ENCODE peak calls at places on chromosomes 16 and 17, in eight cellular contexts. Q is endodermal cell; W is lower lobe of right lung; R is mesothelial cell of epicardium; O is cardiac fibroblast; D is OCI-LY7; H is cardiac muscle cell; U is activated CD8-positive, alpha-beta T cell treated with anti-CD3 and anti-CD28 coated beads for 36 hours. N is an unnamed sample.

GRCh38 chr17:64423881-64424280 is 25.0 kb upstream of the MILR1 start:
- DNase-seq in Q (no peak), W (no peak), R (no peak), O (peak), D (no peak), H (no peak), U (no peak), N (no peak)

GRCh38 chr16:76162046-76162445 is 115.2 kb upstream of the CNTNAP4 start:
- DNase-seq in Q (no peak), W (no peak), R (no peak), O (no peak), D (no peak), H (no peak), U (no peak), N (no peak)

GRCh38 chr17:42408076-42408475 is 15.0 kb downstream of the CAVIN1 start:
- DNase-seq in Q (peak), W (no peak), R (no peak), O (no peak), D (no peak), H (peak), U (no peak), N (no peak)

GRCh38 chr16:86931410-86931941 is 353.1 kb downstream of the FOXL1 start:
- DNase-seq in Q (no peak), W (no peak), R (no peak), O (peak), D (no peak), H (peak), U (no peak), N (no peak)

GRCh38 chr17:45895969-45896793 is 1.8 kb downstream of the MAPT start:
- DNase-seq in Q (peak), W (no peak), R (no peak), O (no peak), D (no peak), H (no peak), U (no peak), N (no peak)

GRCh38 chr16:2470234-2470601 is 879 bp upstream of the NTN3 start:
- DNase-seq in Q (no peak), W (no peak), R (no peak), O (no peak), D (no peak), H (no peak), U (no peak), N (no peak)

GRCh38 chr16:1907226-1907849 is 10.9 kb downstream of the HS3ST6 start:
- DNase-seq in Q (no peak), W (no peak), R (no peak), O (no peak), D (no peak), H (no peak), U (no peak), N (no peak)

GRCh38 chr17:3738562-3739295 is 15.0 kb downstream of the HASPIN start:
- DNase-seq in Q (peak), W (peak), R (no peak), O (no peak), D (peak), H (no peak), U (peak), N (no peak)

GRCh38 chr17:70881093-70881492 is 711.8 kb downstream of the KCNJ2 start:
- DNase-seq in Q (no peak), W (no peak), R (no peak), O (no peak), D (no peak), H (no peak), U (no peak), N (no peak)

GRCh38 chr16:84478172-84478948 is 26.1 kb downstream of the MEAK7 start:
- DNase-seq in Q (no peak), W (no peak), R (no peak), O (peak), D (no peak), H (peak), U (no peak), N (no peak)

GRCh38 chr17:44387773-44388172 is 1.7 kb downstream of the ITGA2B start:
- DNase-seq in Q (peak), W (no peak), R (no peak), O (no peak), D (no peak), H (no peak), U (no peak), N (no peak)

GRCh38 chr16:7505495-7505894 is 172.8 kb downstream of the RBFOX1 start:
- DNase-seq in Q (no peak), W (no peak), R (no peak), O (no peak), D (no peak), H (no peak), U (no peak), N (no peak)

GRCh38 chr17:49853470-49854015 is 5.7 kb upstream of the TAC4 start:
- DNase-seq in Q (no peak), W (no peak), R (no peak), O (no peak), D (no peak), H (no peak), U (no peak), N (no peak)

GRCh38 chr16:3964686-3965290 is 84.3 kb upstream of the CREBBP start:
- DNase-seq in Q (no peak), W (no peak), R (no peak), O (no peak), D (no peak), H (no peak), U (no peak), N (no peak)

GRCh38 chr16:78094166-78094565 is 5.3 kb upstream of the WWOX start:
- DNase-seq in Q (no peak), W (no peak), R (no peak), O (no peak), D (no peak), H (no peak), U (no peak), N (no peak)

GRCh38 chr16:74466872-74467271 is 45.6 kb upstream of the CLEC18B start:
- DNase-seq in Q (no peak), W (no peak), R (no peak), O (no peak), D (no peak), H (no peak), U (no peak), N (no peak)

GRCh38 chr17:10705727-10706126 is 8.3 kb downstream of the ADPRM start:
- DNase-seq in Q (no peak), W (no peak), R (no peak), O (no peak), D (no peak), H (no peak), U (no peak), N (no peak)

GRCh38 chr16:69741951-69742904 is 12.5 kb downstream of the NOB1 start:
- DNase-seq in Q (no peak), W (peak), R (peak), O (peak), D (no peak), H (peak), U (no peak), N (no peak)

GRCh38 chr17:67672592-67672991 is 45.1 kb upstream of the NOL11 start:
- DNase-seq in Q (no peak), W (no peak), R (no peak), O (no peak), D (no peak), H (no peak), U (no peak), N (no peak)

GRCh38 chr17:46023783-46024388 is 24.8 kb downstream of the STH start:
- DNase-seq in Q (no peak), W (no peak), R (no peak), O (no peak), D (no peak), H (no peak), U (no peak), N (no peak)

GRCh38 chr16:66261826-66262225 is 104.7 kb upstream of the CDH5 start:
- DNase-seq in Q (peak), W (no peak), R (no peak), O (no peak), D (no peak), H (no peak), U (no peak), N (no peak)

GRCh38 chr16:66263973-66264310 is 102.5 kb upstream of the CDH5 start:
- DNase-seq in Q (peak), W (no peak), R (no peak), O (no peak), D (no peak), H (no peak), U (no peak), N (no peak)

GRCh38 chr16:66263168-66263972 is 103.1 kb upstream of the CDH5 start:
- DNase-seq in Q (no peak), W (no peak), R (no peak), O (no peak), D (no peak), H (no peak), U (no peak), N (no peak)

GRCh38 chr16:66260522-66261290 is 105.8 kb upstream of the CDH5 start:
- DNase-seq in Q (peak), W (no peak), R (no peak), O (no peak), D (no peak), H (no peak), U (no peak), N (no peak)

DNA sequence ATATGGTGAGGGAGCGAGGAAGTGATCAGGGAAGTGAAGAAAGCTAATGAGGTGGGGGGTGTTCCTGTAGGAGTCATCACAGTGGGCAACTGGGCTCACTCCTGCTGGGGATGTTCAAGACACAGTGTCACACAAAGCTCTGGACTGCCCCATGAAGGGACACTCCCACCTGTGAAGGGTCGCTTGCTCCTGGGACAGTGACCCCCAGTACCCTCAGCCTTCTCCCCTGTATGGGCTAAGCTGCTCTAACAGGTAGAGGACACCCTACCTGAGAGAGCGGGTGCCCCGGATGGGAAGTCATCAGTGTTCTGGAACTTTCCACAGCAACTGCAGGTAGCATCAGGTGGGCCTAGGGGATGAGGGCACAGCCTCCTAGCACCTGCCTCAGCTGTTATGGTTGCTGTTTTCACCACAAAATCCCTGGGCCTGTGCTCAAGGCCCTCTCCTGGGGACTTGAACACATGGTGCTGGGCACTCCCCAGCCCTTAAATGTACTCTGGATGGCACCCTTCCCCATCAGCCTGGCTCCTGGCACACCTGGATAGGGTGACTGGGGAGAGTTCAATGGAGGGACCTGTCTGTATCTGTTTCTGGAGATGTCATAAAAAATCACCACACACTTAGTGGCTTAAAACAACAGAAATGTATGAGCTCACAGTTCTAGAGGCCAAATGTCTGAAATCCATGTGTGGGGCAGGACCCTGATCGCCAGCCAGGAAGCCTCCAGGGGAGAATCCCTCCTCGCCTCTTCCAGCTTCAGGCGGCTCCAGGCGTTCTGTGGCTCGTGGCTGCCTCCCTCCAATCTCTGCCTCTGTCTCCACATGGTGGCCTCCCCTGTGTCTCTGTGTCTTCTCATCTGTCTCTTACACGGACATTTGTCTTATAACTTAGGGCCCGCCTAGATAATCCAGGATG is 104.0 kb upstream of the CDH5 start:
- DNase-seq in Q (peak), W (no peak), R (no peak), O (no peak), D (no peak), H (peak), U (no peak), N (no peak)
- TF ChIP-seq CTCF in Q (no peak), W (no peak), R (no peak), O (no peak), D (no peak), H (no peak), U (no peak), N (no peak)

DNA sequence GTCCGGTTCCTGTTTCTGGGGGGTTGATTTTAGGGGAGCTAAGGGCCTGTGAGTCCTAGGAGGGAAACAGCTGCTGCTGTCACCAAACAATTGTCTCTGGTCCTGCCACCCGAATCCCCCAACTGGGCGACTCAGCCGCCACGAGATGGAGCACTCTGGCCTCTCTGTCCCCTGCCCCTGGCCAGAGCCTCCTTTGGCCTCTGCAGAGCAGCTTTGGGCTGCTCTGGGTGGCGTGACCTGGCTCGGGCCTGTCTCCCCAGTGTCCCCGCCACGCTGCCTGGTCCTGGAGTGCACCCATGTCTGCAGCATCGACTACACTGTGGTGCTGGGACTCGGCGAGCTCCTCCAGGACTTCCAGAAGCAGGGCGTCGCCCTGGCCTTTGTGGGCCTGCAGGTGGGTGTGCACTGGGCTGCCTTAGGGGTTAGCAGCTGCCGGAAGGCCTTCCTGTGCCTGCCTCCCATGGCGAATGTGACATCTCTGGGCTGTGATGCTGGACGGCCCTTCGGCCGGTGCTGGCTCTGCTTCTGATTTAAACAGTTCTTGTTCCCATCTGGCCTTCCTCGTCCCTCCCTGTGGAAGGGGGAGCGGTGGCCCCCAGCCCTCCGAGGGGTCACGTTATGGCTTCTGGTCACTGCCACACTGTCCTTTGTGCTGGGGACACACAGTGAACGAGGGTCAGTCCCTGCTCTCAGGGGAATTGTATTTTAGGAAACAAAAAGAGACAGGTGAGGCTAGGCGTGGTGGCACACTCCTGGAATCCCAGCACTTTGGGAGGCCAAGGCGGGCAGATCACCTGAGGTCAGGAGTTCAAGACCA is 11.6 kb upstream of the RNF213 start:
- DNase-seq in Q (peak), W (peak), R (no peak), O (no peak), D (no peak), H (no peak), U (no peak), N (no peak)
- TF ChIP-seq CTCF in Q (no peak), W (no peak), R (no peak), O (no peak), D (no peak), H (no peak), U (no peak), N (no peak)

DNA sequence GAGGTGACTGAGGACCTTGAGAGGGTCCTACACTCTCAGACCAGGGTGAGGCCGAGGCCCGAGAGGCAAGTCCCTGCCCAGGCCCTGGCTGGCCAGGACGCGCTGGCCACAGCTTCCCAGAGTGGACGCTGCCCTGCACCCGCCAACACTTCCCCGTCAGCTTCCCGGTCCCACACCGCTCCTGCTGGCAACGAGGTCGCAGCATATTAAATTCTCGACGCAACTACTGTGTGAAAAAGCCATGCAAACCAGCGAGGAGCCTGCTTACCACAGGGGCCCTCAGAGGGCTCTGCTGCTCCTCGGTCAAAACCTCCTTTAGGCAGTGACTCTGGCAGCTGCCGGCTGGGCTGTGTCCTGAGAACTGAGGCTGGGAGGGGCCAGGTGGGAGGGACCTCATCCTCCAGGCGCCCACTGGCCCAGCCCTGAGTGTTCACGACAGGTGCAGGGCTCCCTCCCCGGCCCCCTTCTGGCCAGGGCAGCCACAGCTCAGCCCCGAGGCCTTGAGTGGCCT is 2.1 kb upstream of the TEX19 start:
- DNase-seq in Q (peak), W (no peak), R (no peak), O (no peak), D (peak), H (no peak), U (no peak), N (no peak)
- TF ChIP-seq CTCF in Q (peak), W (no peak), R (no peak), O (no peak), D (no peak), H (no peak), U (no peak), N (no peak)

DNA sequence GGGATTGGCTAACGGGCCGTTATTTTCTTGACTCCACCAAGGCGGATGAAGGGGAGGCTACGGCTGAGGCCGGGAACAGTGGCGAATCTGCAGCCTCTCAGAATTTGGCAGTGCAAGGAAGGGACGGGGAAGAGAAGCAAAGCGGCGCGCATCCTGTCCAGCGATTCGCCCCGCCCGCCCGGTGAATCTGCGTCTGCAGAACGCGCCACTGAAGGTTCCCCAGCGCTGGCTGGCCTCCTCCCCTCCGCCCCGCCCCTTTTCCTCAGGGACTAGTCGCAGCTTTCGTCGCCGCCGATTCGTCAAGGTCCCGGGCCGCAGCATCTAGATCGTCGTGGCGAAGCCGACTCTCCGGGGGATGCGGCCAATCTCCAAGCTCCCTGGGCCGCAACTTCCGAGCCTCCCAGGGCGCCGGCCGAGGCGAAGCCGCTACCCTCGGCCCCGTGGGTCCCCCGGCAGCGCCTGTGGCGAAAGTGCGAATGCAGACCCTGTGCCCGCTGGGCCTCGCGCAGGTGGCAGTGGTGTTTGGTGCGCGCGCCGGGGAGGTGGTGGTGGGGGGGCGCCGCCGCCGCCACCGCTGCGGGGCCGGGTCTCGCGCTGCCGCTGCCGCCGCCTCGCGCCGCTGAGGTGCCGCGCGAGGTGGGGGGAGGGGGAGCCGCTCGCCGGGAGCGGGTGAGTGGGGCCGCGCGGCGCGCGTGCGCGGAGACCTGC is at the start of gene SETD1A:
- DNase-seq in Q (peak), W (peak), R (peak), O (peak), D (peak), H (peak), U (peak), N (peak)
- TF ChIP-seq CTCF in Q (no peak), W (no peak), R (no peak), O (no peak), D (no peak), H (no peak), U (no peak), N (no peak)

GRCh38 chr16:83393196-83393981 is 414.4 kb upstream of the HSBP1 start:
- DNase-seq in Q (no peak), W (no peak), R (no peak), O (peak), D (peak), H (no peak), U (no peak), N (no peak)
- TF ChIP-seq CTCF in Q (peak), W (no peak), R (no peak), O (peak), D (peak), H (peak), U (no peak), N (peak)

GRCh38 chr17:65987988-65988387 is 203.9 kb downstream of the CEP112 start:
- DNase-seq in Q (peak), W (no peak), R (no peak), O (peak), D (peak), H (peak), U (no peak), N (no peak)
- TF ChIP-seq CTCF in Q (peak), W (peak), R (peak), O (peak), D (peak), H (peak), U (peak), N (peak)

DNA sequence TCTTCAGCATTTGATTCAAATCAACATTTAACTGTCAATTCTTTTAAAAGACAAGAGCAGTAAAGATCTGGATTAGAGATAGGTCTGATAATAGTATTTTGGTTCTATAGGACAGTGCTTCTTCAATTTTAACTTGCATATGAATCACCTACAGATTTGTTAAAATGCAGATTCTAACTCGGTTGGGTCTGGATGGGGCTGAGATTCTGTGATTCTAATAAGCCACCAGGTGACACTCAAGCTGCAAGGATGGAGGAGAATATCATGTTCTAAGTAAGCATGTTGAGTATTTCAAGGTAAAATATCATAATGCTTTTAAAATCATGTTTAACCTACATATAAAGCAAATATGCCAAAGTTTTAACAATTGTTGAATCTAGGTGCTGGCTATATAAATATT is 15.8 kb downstream of the TSPOAP1 start:
- DNase-seq in Q (no peak), W (no peak), R (no peak), O (no peak), D (peak), H (no peak), U (no peak), N (no peak)
- TF ChIP-seq CTCF in Q (peak), W (no peak), R (no peak), O (no peak), D (peak), H (no peak), U (no peak), N (no peak)